ENCODE peak calls at places on chromosomes 11 and 22, in four cellular contexts. One of them, this sample, is unnamed.
A peak's percentile ranks its signal among the peaks of the same experiment; 100 is the strongest.

GRCh38 chr11:130674686-130675085 is 226.2 kb downstream of the ADAMTS15 start:
- DNase-seq in hippocampal formation: no peak
- DNase-seq in CD8-positive, alpha-beta memory T cell: no peak
- DNase-seq in fibroblast of the conjunctiva: no peak
- DNase-seq in this sample: no peak

GRCh38 chr22:30457964-30458363 is 13.9 kb downstream of the SEC14L3 start:
- DNase-seq in hippocampal formation: peak; percentile 6
- DNase-seq in fibroblast of the conjunctiva: no peak
- DNase-seq in CD8-positive, alpha-beta memory T cell: no peak
- DNase-seq in this sample: no peak

GRCh38 chr11:102950622-102951081 is 4.9 kb downstream of the MMP13 start:
- DNase-seq in fibroblast of the conjunctiva: no peak
- DNase-seq in hippocampal formation: no peak
- DNase-seq in CD8-positive, alpha-beta memory T cell: no peak
- DNase-seq in this sample: no peak

GRCh38 chr11:122853971-122854446 is 15.7 kb downstream of the CRTAM start:
- DNase-seq in fibroblast of the conjunctiva: peak; percentile 76
- DNase-seq in hippocampal formation: no peak
- DNase-seq in CD8-positive, alpha-beta memory T cell: peak; percentile 58
- DNase-seq in this sample: peak; percentile 61

GRCh38 chr11:67612751-67613150 is 6.0 kb downstream of the NDUFV1 start:
- DNase-seq in CD8-positive, alpha-beta memory T cell: no peak
- DNase-seq in hippocampal formation: no peak
- DNase-seq in fibroblast of the conjunctiva: no peak
- DNase-seq in this sample: no peak

GRCh38 chr11:68632802-68633201 is 51.5 kb upstream of the GAL start:
- DNase-seq in fibroblast of the conjunctiva: peak; percentile 43
- DNase-seq in CD8-positive, alpha-beta memory T cell: peak; percentile 55
- DNase-seq in hippocampal formation: peak; percentile 8
- DNase-seq in this sample: no peak

GRCh38 chr11:86440305-86440716 is 65.6 kb downstream of the CCDC81 start:
- DNase-seq in hippocampal formation: no peak
- DNase-seq in CD8-positive, alpha-beta memory T cell: no peak
- DNase-seq in fibroblast of the conjunctiva: peak; percentile 61
- DNase-seq in this sample: no peak

GRCh38 chr11:73553266-73553665 is 44.6 kb downstream of the FAM168A start:
- DNase-seq in fibroblast of the conjunctiva: no peak
- DNase-seq in hippocampal formation: no peak
- DNase-seq in CD8-positive, alpha-beta memory T cell: no peak
- DNase-seq in this sample: no peak

GRCh38 chr11:3341298-3341697 is 37.6 kb downstream of the ZNF195 start:
- DNase-seq in fibroblast of the conjunctiva: no peak
- DNase-seq in hippocampal formation: peak; percentile 13
- DNase-seq in CD8-positive, alpha-beta memory T cell: peak; percentile 70
- DNase-seq in this sample: peak; percentile 73

GRCh38 chr11:45209904-45210699 is 63.7 kb downstream of the PRDM11 start:
- DNase-seq in hippocampal formation: peak; percentile 66
- DNase-seq in fibroblast of the conjunctiva: peak; percentile 73
- DNase-seq in CD8-positive, alpha-beta memory T cell: no peak
- DNase-seq in this sample: peak; percentile 55

GRCh38 chr11:123587044-123587443 is 67.4 kb downstream of the SCN3B start:
- DNase-seq in fibroblast of the conjunctiva: no peak
- DNase-seq in CD8-positive, alpha-beta memory T cell: no peak
- DNase-seq in hippocampal formation: no peak
- DNase-seq in this sample: peak; percentile 75

GRCh38 chr11:16809901-16810668 is 71.6 kb downstream of the C11orf58 start:
- DNase-seq in fibroblast of the conjunctiva: peak; percentile 83
- DNase-seq in CD8-positive, alpha-beta memory T cell: no peak
- DNase-seq in hippocampal formation: peak; percentile 70
- DNase-seq in this sample: peak; percentile 65

GRCh38 chr11:19931768-19932369 is 219.2 kb downstream of the NAV2 start:
- DNase-seq in fibroblast of the conjunctiva: no peak
- DNase-seq in CD8-positive, alpha-beta memory T cell: no peak
- DNase-seq in hippocampal formation: no peak
- DNase-seq in this sample: no peak

GRCh38 chr11:93570759-93571413 is 27.7 kb upstream of the SMCO4 start:
- DNase-seq in hippocampal formation: no peak
- DNase-seq in fibroblast of the conjunctiva: peak; percentile 5
- DNase-seq in CD8-positive, alpha-beta memory T cell: no peak
- DNase-seq in this sample: peak; percentile 63

GRCh38 chr11:47566166-47566546 is 757 bp downstream of the PTPMT1 start:
- DNase-seq in CD8-positive, alpha-beta memory T cell: no peak
- DNase-seq in hippocampal formation: no peak
- DNase-seq in fibroblast of the conjunctiva: no peak
- DNase-seq in this sample: no peak

GRCh38 chr11:119161871-119162270 is 6.7 kb upstream of the NLRX1 start:
- DNase-seq in hippocampal formation: no peak
- DNase-seq in CD8-positive, alpha-beta memory T cell: no peak
- DNase-seq in fibroblast of the conjunctiva: no peak
- DNase-seq in this sample: no peak

GRCh38 chr11:61587541-61587941 is 6.7 kb upstream of the SYT7 start:
- DNase-seq in fibroblast of the conjunctiva: no peak
- DNase-seq in CD8-positive, alpha-beta memory T cell: peak; percentile 66
- DNase-seq in hippocampal formation: no peak
- DNase-seq in this sample: peak; percentile 15

GRCh38 chr22:22171357-22172218 is 73.0 kb upstream of the VPREB1 start:
- DNase-seq in CD8-positive, alpha-beta memory T cell: no peak
- DNase-seq in fibroblast of the conjunctiva: no peak
- DNase-seq in hippocampal formation: no peak
- DNase-seq in this sample: no peak

GRCh38 chr11:131373326-131373725 is 2.9 kb downstream of the NTM start:
- DNase-seq in CD8-positive, alpha-beta memory T cell: no peak
- DNase-seq in fibroblast of the conjunctiva: no peak
- DNase-seq in hippocampal formation: no peak
- DNase-seq in this sample: no peak

GRCh38 chr11:110086892-110087309 is 6.3 kb upstream of the ZC3H12C start:
- DNase-seq in fibroblast of the conjunctiva: no peak
- DNase-seq in hippocampal formation: no peak
- DNase-seq in CD8-positive, alpha-beta memory T cell: no peak
- DNase-seq in this sample: no peak

GRCh38 chr22:20264614-20265452 is 3.3 kb downstream of the RTN4R start:
- DNase-seq in CD8-positive, alpha-beta memory T cell: no peak
- DNase-seq in hippocampal formation: peak; percentile 43
- DNase-seq in fibroblast of the conjunctiva: no peak
- DNase-seq in this sample: no peak

GRCh38 chr11:66981976-66982578 is 7.0 kb downstream of the C11orf86 start:
- DNase-seq in hippocampal formation: no peak
- DNase-seq in CD8-positive, alpha-beta memory T cell: no peak
- DNase-seq in fibroblast of the conjunctiva: peak; percentile 69
- DNase-seq in this sample: peak; percentile 97

GRCh38 chr11:130499828-130500227 is 51.4 kb downstream of the ADAMTS15 start:
- DNase-seq in fibroblast of the conjunctiva: peak; percentile 20
- DNase-seq in CD8-positive, alpha-beta memory T cell: no peak
- DNase-seq in hippocampal formation: no peak
- DNase-seq in this sample: no peak

GRCh38 chr22:23064381-23065068 is 5.8 kb upstream of the GNAZ start:
- DNase-seq in hippocampal formation: no peak
- DNase-seq in fibroblast of the conjunctiva: no peak
- DNase-seq in CD8-positive, alpha-beta memory T cell: no peak
- DNase-seq in this sample: peak; percentile 8

GRCh38 chr22:19287889-19288288 is 3.6 kb downstream of the CLTCL1 start:
- DNase-seq in hippocampal formation: no peak
- DNase-seq in CD8-positive, alpha-beta memory T cell: no peak
- DNase-seq in fibroblast of the conjunctiva: peak; percentile 71
- DNase-seq in this sample: no peak

GRCh38 chr11:10307411-10308207 is 2.7 kb downstream of the ADM start:
- DNase-seq in fibroblast of the conjunctiva: peak; percentile 86
- DNase-seq in hippocampal formation: peak; percentile 66
- DNase-seq in CD8-positive, alpha-beta memory T cell: peak; percentile 85
- DNase-seq in this sample: peak; percentile 91

GRCh38 chr11:127470485-127470884 is 469.9 kb upstream of the KIRREL3 start:
- DNase-seq in fibroblast of the conjunctiva: no peak
- DNase-seq in CD8-positive, alpha-beta memory T cell: no peak
- DNase-seq in hippocampal formation: no peak
- DNase-seq in this sample: no peak

GRCh38 chr11:76634934-76635333 is 35.6 kb downstream of the LRRC32 start:
- DNase-seq in fibroblast of the conjunctiva: no peak
- DNase-seq in CD8-positive, alpha-beta memory T cell: no peak
- DNase-seq in hippocampal formation: no peak
- DNase-seq in this sample: no peak

GRCh38 chr11:128772814-128773213 is 78.9 kb downstream of the FLI1 start:
- DNase-seq in CD8-positive, alpha-beta memory T cell: peak; percentile 67
- DNase-seq in hippocampal formation: peak; percentile 3
- DNase-seq in fibroblast of the conjunctiva: no peak
- DNase-seq in this sample: peak; percentile 24

GRCh38 chr11:2131371-2132228 is 7.6 kb downstream of the IGF2 start:
- DNase-seq in fibroblast of the conjunctiva: no peak
- DNase-seq in CD8-positive, alpha-beta memory T cell: no peak
- DNase-seq in hippocampal formation: no peak
- DNase-seq in this sample: no peak

GRCh38 chr11:69114811-69115523 is 40.8 kb upstream of the SMIM38 start:
- DNase-seq in fibroblast of the conjunctiva: no peak
- DNase-seq in CD8-positive, alpha-beta memory T cell: no peak
- DNase-seq in hippocampal formation: no peak
- DNase-seq in this sample: no peak

GRCh38 chr11:121478895-121479281 is 26.1 kb upstream of the SORL1-AS1 start:
- DNase-seq in fibroblast of the conjunctiva: no peak
- DNase-seq in CD8-positive, alpha-beta memory T cell: no peak
- DNase-seq in hippocampal formation: no peak
- DNase-seq in this sample: no peak

GRCh38 chr22:39743955-39744752 is 149.4 kb downstream of the ENTHD1 start:
- DNase-seq in hippocampal formation: no peak
- DNase-seq in fibroblast of the conjunctiva: no peak
- DNase-seq in CD8-positive, alpha-beta memory T cell: no peak
- DNase-seq in this sample: no peak

GRCh38 chr11:84686726-84687125 is 940.4 kb downstream of the DLG2 start:
- DNase-seq in hippocampal formation: no peak
- DNase-seq in fibroblast of the conjunctiva: no peak
- DNase-seq in CD8-positive, alpha-beta memory T cell: no peak
- DNase-seq in this sample: no peak

GRCh38 chr11:120401506-120401905 is 65.3 kb downstream of the ARHGEF12 start:
- DNase-seq in fibroblast of the conjunctiva: no peak
- DNase-seq in hippocampal formation: no peak
- DNase-seq in CD8-positive, alpha-beta memory T cell: no peak
- DNase-seq in this sample: no peak

GRCh38 chr22:21009638-21010425 is 5.1 kb upstream of the P2RX6 start:
- DNase-seq in hippocampal formation: no peak
- DNase-seq in fibroblast of the conjunctiva: no peak
- DNase-seq in CD8-positive, alpha-beta memory T cell: no peak
- DNase-seq in this sample: peak; percentile 41

GRCh38 chr22:24772493-24773220 is 1.9 kb downstream of the PIWIL3 start:
- DNase-seq in hippocampal formation: no peak
- DNase-seq in CD8-positive, alpha-beta memory T cell: no peak
- DNase-seq in fibroblast of the conjunctiva: peak; percentile 13
- DNase-seq in this sample: no peak